ENCODE peak calls at places on chromosomes 11 and 22, in ten cellular contexts. B, I, E, T, V, J, O, A, Y and C are unnamed samples.

GRCh38 chr11:121755191-121755590 is 302.4 kb upstream of the SORL1-AS1 start:
- DNase-seq in B (no peak), I (peak; percentile 28), E (no peak), T (no peak), V (no peak), J (no peak), O (no peak), A (no peak), Y (no peak), C (no peak)

GRCh38 chr11:9858218-9858617 is 194.3 kb downstream of the SWAP70 start:
- DNase-seq in B (no peak), I (no peak), E (no peak), T (no peak), V (no peak), J (no peak), O (no peak), A (no peak), Y (no peak), C (no peak)

GRCh38 chr11:106656646-106657045 is 361.6 kb downstream of the GUCY1A2 start:
- DNase-seq in B (no peak), I (no peak), E (no peak), T (no peak), V (no peak), J (no peak), O (no peak), A (no peak), Y (no peak), C (peak; percentile 45)

GRCh38 chr11:11577932-11578331 is 43.9 kb downstream of the GALNT18 start:
- DNase-seq in B (no peak), I (no peak), E (no peak), T (no peak), V (no peak), J (no peak), O (no peak), A (no peak), Y (no peak), C (no peak)

GRCh38 chr11:28107331-28107725 is 628 bp downstream of the KIF18A start:
- DNase-seq in B (no peak), I (peak; percentile 23), E (no peak), T (no peak), V (no peak), J (peak; percentile 61), O (no peak), A (no peak), Y (no peak), C (no peak)

GRCh38 chr22:42561856-42562255 is 8.1 kb downstream of the SERHL2 start:
- DNase-seq in B (no peak), I (no peak), E (no peak), T (no peak), V (no peak), J (no peak), O (no peak), A (no peak), Y (no peak), C (no peak)

GRCh38 chr22:46036558-46037408 is 59.8 kb upstream of the WNT7B start:
- DNase-seq in B (peak; percentile 33), I (peak; percentile 74), E (no peak), T (peak; percentile 79), V (peak; percentile 73), J (peak; percentile 45), O (no peak), A (peak; percentile 47), Y (no peak), C (no peak)

GRCh38 chr22:43308451-43309235 is 34.5 kb downstream of the SCUBE1 start:
- DNase-seq in B (no peak), I (peak; percentile 34), E (no peak), T (no peak), V (no peak), J (no peak), O (no peak), A (no peak), Y (no peak), C (no peak)

GRCh38 chr11:24935059-24935458 is 438.2 kb downstream of the LUZP2 start:
- DNase-seq in B (no peak), I (no peak), E (no peak), T (no peak), V (no peak), J (no peak), O (peak; percentile 30), A (no peak), Y (no peak), C (no peak)

GRCh38 chr11:31956310-31956709 is 134.6 kb upstream of the RCN1 start:
- DNase-seq in B (no peak), I (no peak), E (no peak), T (no peak), V (no peak), J (no peak), O (no peak), A (no peak), Y (no peak), C (no peak)

GRCh38 chr11:75450826-75451783 is 18.1 kb upstream of the KLHL35 start:
- DNase-seq in B (no peak), I (peak; percentile 89), E (no peak), T (no peak), V (no peak), J (peak; percentile 68), O (no peak), A (no peak), Y (no peak), C (no peak)

DNA sequence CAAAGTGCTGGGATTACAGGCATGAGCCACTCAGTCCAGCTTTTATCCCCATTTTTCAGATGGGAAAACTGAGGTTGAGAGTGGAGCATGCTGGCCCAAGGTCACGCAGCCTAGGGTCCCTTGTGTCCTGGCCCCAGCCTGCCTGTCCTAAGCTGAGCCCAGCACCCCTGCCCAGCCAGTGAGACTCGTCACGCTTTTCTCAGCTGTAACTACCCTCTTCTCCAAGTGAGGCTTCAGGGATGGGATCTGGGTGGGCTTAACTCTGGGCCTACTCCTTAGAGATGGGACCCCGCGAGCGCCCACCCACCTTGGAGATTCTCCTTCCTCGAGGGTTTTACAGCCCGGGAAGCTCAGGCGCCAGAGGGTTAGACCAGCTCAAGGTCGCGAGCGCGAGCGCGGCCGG is 390 bp upstream of the TMEM151A start:
- DNase-seq in B (no peak), I (no peak), E (no peak), T (no peak), V (no peak), J (no peak), O (no peak), A (no peak), Y (no peak), C (no peak)
- H3K4me3 ChIP-seq in B (no peak overlapping the region), I (peak overlapping the region; percentile 76), E (no peak overlapping the region), T (no peak overlapping the region), V (peak overlapping the region; percentile 46), J (no peak overlapping the region), O (no peak overlapping the region), A (no peak overlapping the region), Y (no peak overlapping the region), C (no peak overlapping the region)

GRCh38 chr22:22097727-22098228 is 115.2 kb upstream of the TOP3B start:
- DNase-seq in B (no peak), I (no peak), E (no peak), T (no peak), V (no peak), J (no peak), O (no peak), A (no peak), Y (no peak), C (no peak)

GRCh38 chr22:22099194-22099486 is 116.6 kb upstream of the TOP3B start:
- DNase-seq in B (no peak), I (no peak), E (no peak), T (no peak), V (no peak), J (no peak), O (no peak), A (no peak), Y (no peak), C (no peak)

GRCh38 chr22:22098457-22099193 is 116.0 kb upstream of the TOP3B start:
- DNase-seq in B (no peak), I (no peak), E (no peak), T (no peak), V (no peak), J (no peak), O (no peak), A (no peak), Y (no peak), C (no peak)

GRCh38 chr22:22103078-22103593 is 120.5 kb upstream of the TOP3B start:
- DNase-seq in B (no peak), I (peak; percentile 72), E (no peak), T (no peak), V (no peak), J (peak; percentile 86), O (no peak), A (no peak), Y (peak; percentile 11), C (no peak)

GRCh38 chr22:22099833-22100812 is 117.5 kb upstream of the TOP3B start:
- DNase-seq in B (peak; percentile 8), I (peak; percentile 50), E (no peak), T (no peak), V (no peak), J (peak; percentile 89), O (no peak), A (no peak), Y (peak; percentile 24), C (no peak)
- TF ChIP-seq CTCF in B (peak; percentile 62), I (peak; percentile 57), E (peak; percentile 42), T (no peak), V (no peak), J (no peak), O (peak; percentile 53), A (peak; percentile 27), Y (peak; percentile 56), C (peak; percentile 31)

DNA sequence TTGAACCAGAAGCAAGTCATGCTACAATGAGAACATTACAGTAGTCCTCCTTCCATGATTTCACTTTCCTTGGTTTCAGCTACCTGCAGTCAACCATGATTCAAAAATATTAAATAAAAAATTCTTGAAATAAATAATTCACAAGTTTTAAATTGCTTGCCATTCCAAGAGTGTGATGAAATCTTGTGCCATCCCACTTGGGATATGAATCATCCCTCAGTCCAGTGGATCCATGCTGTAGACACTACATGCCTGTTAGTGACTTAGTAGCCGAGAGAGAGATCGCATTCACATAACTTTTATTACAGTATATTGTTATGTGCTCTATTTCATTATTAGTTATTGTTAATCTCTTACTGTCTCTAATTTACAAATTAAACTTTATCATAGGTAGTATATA is 6.0 kb downstream of the HOATZ start:
- DNase-seq in B (peak; percentile 17), I (no peak), E (no peak), T (no peak), V (no peak), J (no peak), O (no peak), A (no peak), Y (peak; percentile 40), C (peak; percentile 79)
- H3K4me3 ChIP-seq in B (no peak overlapping the region), I (no peak overlapping the region), E (no peak overlapping the region), T (no peak overlapping the region), V (no peak overlapping the region), J (no peak overlapping the region), O (no peak overlapping the region), A (no peak overlapping the region), Y (no peak overlapping the region), C (no peak overlapping the region)

DNA sequence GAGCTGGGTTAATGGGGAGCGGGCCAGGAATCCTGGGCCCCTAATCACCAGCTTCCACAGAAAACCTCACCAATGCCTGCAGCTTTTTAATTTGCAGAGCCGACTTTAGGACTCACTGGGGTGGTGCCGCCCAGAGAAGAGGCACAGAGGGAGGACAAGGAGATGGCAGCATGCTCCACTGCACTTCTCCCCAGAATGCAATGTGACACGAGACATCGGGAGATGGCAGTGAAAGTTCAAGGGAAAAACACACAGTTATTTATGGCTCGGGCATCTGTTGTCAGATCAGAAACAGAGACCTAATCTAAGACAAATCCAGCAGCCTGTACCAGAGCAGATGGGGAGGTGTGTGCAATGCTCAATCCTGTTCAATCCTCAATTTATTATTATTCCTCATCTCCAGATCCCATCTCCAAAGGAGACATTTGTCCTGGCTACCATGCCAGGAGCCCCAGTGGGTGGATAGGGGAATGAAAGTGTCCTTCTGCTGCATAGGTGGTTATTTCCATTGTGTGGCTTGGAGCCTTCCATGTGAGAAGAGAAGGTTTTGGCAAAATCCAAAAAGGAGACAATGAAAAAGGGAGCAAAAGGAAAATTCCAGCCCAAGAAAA is 250.0 kb downstream of the NXPE2 start:
- DNase-seq in B (no peak), I (no peak), E (no peak), T (no peak), V (no peak), J (no peak), O (no peak), A (no peak), Y (no peak), C (no peak)
- TF ChIP-seq CTCF in B (no peak), I (no peak), E (no peak), T (no peak), V (no peak), J (no peak), O (no peak), A (no peak), Y (no peak), C (no peak)